ENCODE peak calls at places on chromosomes 1 and 21, in four cellular contexts. P is cardiac muscle cell, T is transverse colon, F is fibroblast of lung. Y is an unnamed sample.

GRCh38 chr1:192706936-192707335 is 71.0 kb downstream of the RGS13 start:
- DNase-seq in P (no peak), T (no peak), F (peak; percentile 71), Y (no peak)

GRCh38 chr1:9331558-9332346 is 39.1 kb downstream of the SPSB1 start:
- DNase-seq in P (no peak), T (peak; percentile 43), F (peak; percentile 58), Y (no peak)

GRCh38 chr1:219430419-219430818 is 182.5 kb downstream of the ZC3H11B start:
- DNase-seq in P (no peak), T (no peak), F (peak; percentile 84), Y (no peak)

GRCh38 chr1:115135681-115136080 is 46.4 kb upstream of the TSPAN2 start:
- DNase-seq in P (no peak), T (no peak), F (peak; percentile 79), Y (no peak)

GRCh38 chr1:9371951-9372350 is 79.3 kb downstream of the SPSB1 start:
- DNase-seq in P (no peak), T (peak; percentile 26), F (no peak), Y (no peak)

GRCh38 chr1:201840055-201840454 is 11.1 kb downstream of the IPO9 start:
- DNase-seq in P (no peak), T (no peak), F (no peak), Y (no peak)

GRCh38 chr1:205805082-205805711 is 7.8 kb downstream of the SLC41A1 start:
- DNase-seq in P (no peak), T (no peak), F (peak; percentile 20), Y (no peak)

GRCh38 chr1:9400425-9401079 is 107.9 kb downstream of the SPSB1 start:
- DNase-seq in P (no peak), T (no peak), F (peak; percentile 48), Y (peak; percentile 46)

GRCh38 chr1:226051356-226051755 is 11.2 kb upstream of the H3-3A start:
- DNase-seq in P (no peak), T (no peak), F (no peak), Y (no peak)

GRCh38 chr21:36596174-36596573 is 102.7 kb upstream of the SIM2 start:
- DNase-seq in P (no peak), T (no peak), F (no peak), Y (no peak)

GRCh38 chr21:21200103-21200938 is 202.1 kb downstream of the NCAM2 start:
- DNase-seq in P (no peak), T (peak; percentile 27), F (peak; percentile 100), Y (no peak)

GRCh38 chr1:153804112-153804511 is 28.9 kb downstream of the SLC27A3 start:
- DNase-seq in P (peak; percentile 21), T (no peak), F (no peak), Y (no peak)

GRCh38 chr1:147185442-147185841 is 13.2 kb upstream of the PRKAB2 start:
- DNase-seq in P (no peak), T (no peak), F (no peak), Y (no peak)

GRCh38 chr1:11951901-11952300 is 17.4 kb downstream of the PLOD1 start:
- DNase-seq in P (no peak), T (no peak), F (no peak), Y (no peak)

GRCh38 chr1:176949033-176949662 is 215.4 kb downstream of the ASTN1 start:
- DNase-seq in P (peak; percentile 84), T (peak; percentile 8), F (peak; percentile 29), Y (peak; percentile 34)

GRCh38 chr1:169586395-169587255 is at the start of gene F5:
- DNase-seq in P (peak; percentile 86), T (peak; percentile 74), F (peak; percentile 53), Y (peak; percentile 81)

GRCh38 chr21:38263493-38263892 is 6.7 kb downstream of the KCNJ15 start:
- DNase-seq in P (no peak), T (no peak), F (peak; percentile 91), Y (no peak)

GRCh38 chr1:28510350-28511223 is 4.7 kb downstream of the RCC1 start:
- DNase-seq in P (no peak), T (no peak), F (peak; percentile 52), Y (no peak)

GRCh38 chr1:165631403-165632151 is 543 bp downstream of the MGST3 start:
- DNase-seq in P (peak; percentile 49), T (peak; percentile 69), F (peak; percentile 91), Y (peak; percentile 55)

GRCh38 chr21:25806053-25806452 is 71.3 kb downstream of the GABPA start:
- DNase-seq in P (no peak), T (no peak), F (no peak), Y (no peak)

GRCh38 chr1:181676269-181676668 is 193.0 kb downstream of the CACNA1E start:
- DNase-seq in P (peak; percentile 55), T (peak; percentile 49), F (peak; percentile 17), Y (peak; percentile 36)

GRCh38 chr1:154186177-154186576 is 5.7 kb downstream of the TPM3 start:
- DNase-seq in P (peak; percentile 52), T (peak; percentile 68), F (peak; percentile 18), Y (no peak)

GRCh38 chr1:17161137-17161700 is 42.0 kb upstream of the PADI2 start:
- DNase-seq in P (no peak), T (no peak), F (no peak), Y (no peak)

GRCh38 chr1:157773723-157774350 is 3.1 kb downstream of the FCRL2 start:
- DNase-seq in P (peak; percentile 52), T (peak; percentile 67), F (no peak), Y (no peak)
- TF ChIP-seq CTCF in P (no peak), T (peak; percentile 46), F (no peak), Y (no peak)

GRCh38 chr1:5156416-5156815 is 502.0 kb downstream of the AJAP1 start:
- DNase-seq in P (no peak), T (no peak), F (no peak), Y (no peak)

GRCh38 chr1:5164155-5164554 is 509.7 kb downstream of the AJAP1 start:
- DNase-seq in P (no peak), T (no peak), F (no peak), Y (no peak)

GRCh38 chr1:5165747-5166146 is 511.3 kb downstream of the AJAP1 start:
- DNase-seq in P (no peak), T (no peak), F (no peak), Y (no peak)

GRCh38 chr1:5161372-5161771 is 507.0 kb downstream of the AJAP1 start:
- DNase-seq in P (no peak), T (no peak), F (no peak), Y (no peak)
- TF ChIP-seq CTCF in P (no peak), T (no peak), F (no peak), Y (no peak)

GRCh38 chr1:83702349-83702748 is 296.6 kb downstream of the TTLL7 start:
- DNase-seq in P (no peak), T (no peak), F (no peak), Y (no peak)

GRCh38 chr1:83701396-83701795 is 297.5 kb downstream of the TTLL7 start:
- DNase-seq in P (no peak), T (no peak), F (no peak), Y (no peak)

GRCh38 chr1:83706354-83706938 is 292.5 kb downstream of the TTLL7 start:
- DNase-seq in P (no peak), T (no peak), F (no peak), Y (no peak)

GRCh38 chr1:83705091-83705490 is 293.8 kb downstream of the TTLL7 start:
- DNase-seq in P (no peak), T (no peak), F (no peak), Y (no peak)

GRCh38 chr1:83704350-83704749 is 294.6 kb downstream of the TTLL7 start:
- DNase-seq in P (no peak), T (no peak), F (no peak), Y (no peak)
- TF ChIP-seq CTCF in P (no peak), T (no peak), F (no peak), Y (no peak)

GRCh38 chr1:74732960-74733615 is at the start of the genes CRYZ and TYW3:
- DNase-seq in P (peak; percentile 94), T (peak; percentile 90), F (peak; percentile 94), Y (peak; percentile 94)
- TF ChIP-seq CTCF in P (no peak), T (no peak), F (no peak), Y (no peak)

DNA sequence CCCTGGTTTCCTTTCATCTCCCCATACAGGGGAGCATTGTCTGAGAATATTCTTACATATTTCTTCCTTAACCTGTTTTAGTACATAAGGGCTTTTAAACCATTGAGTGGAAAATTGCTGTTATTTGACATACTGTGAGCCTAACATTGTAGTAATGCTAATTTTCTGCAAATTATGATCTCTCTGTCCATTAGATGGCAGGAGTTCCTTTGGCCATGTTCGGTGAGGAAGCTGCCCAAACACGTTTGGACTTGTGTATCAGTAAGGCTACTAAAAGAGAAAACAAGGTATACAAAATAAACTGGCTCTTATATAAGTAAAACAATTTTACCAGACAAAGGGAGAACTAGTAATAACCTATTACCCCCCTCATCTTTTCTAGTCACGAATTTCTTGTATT is 29.2 kb downstream of the CDC7 start:
- DNase-seq in P (peak; percentile 22), T (no peak), F (peak; percentile 17), Y (no peak)
- TF ChIP-seq CTCF in P (peak; percentile 23), T (peak; percentile 20), F (no peak), Y (no peak)

GRCh38 chr21:44749116-44749758 is 37.9 kb upstream of the TSPEAR start:
- DNase-seq in P (no peak), T (no peak), F (no peak), Y (no peak)
- TF ChIP-seq CTCF in P (no peak), T (no peak), F (no peak), Y (no peak)

DNA sequence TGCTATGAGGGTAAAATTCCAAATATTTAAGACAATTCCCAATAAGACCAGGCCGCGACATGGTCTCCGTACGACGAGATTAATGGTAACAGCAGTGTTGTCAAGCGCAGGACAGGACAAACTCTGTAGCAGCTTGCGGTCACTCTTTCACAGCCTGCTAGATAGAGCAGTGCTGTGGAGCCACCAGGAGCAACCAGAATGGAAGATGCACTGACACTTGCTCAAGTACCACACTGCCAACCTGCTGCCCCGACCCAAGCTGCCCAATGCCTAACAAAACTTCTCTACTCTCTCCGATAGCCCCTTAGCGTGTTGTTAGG is 636 bp downstream of the WARS2 start:
- DNase-seq in P (no peak), T (no peak), F (no peak), Y (no peak)
- TF ChIP-seq CTCF in P (no peak), T (no peak), F (no peak), Y (no peak)

GRCh38 chr1:248375446-248375845 is at the start of gene OR2T6:
- DNase-seq in P (no peak), T (no peak), F (no peak), Y (no peak)

GRCh38 chr1:248373761-248374160 is 1.8 kb upstream of the OR2T6 start:
- DNase-seq in P (no peak), T (no peak), F (no peak), Y (no peak)

GRCh38 chr1:248366609-248367008 is 5.1 kb downstream of the OR2T4 start:
- DNase-seq in P (no peak), T (no peak), F (no peak), Y (no peak)

DNA sequence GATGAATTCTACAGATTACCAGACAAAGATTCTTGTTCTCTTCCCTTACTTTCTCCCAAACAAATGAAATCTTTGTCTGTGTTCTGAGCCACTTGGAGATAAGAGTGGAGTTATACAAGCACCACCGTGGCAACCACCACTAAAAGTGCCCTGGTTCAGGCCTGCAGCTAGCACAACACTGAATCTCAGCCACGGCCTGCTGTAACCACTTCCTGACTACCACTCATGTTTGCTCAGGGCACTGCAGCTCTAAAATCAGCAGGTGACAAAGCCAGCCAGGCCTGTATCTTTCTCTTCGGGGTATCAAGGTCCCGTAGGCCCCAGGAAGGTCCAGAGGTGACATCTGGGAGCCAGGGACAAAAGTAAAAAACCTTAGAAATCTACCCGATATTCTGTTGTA is 3.2 kb upstream of the OR2T6 start:
- DNase-seq in P (no peak), T (no peak), F (no peak), Y (no peak)
- TF ChIP-seq CTCF in P (no peak), T (no peak), F (no peak), Y (no peak)

Y was measured in thyroid gland.